ENCODE peak calls at places on chromosome 21, in ten cellular contexts. X is bronchial epithelial cell, P is cardiac muscle cell, V is uterus, L is nephron progenitor cell, Z is right lobe of liver, U is fibroblast of mammary gland, W is endothelial cell of umbilical vein, B is H9, G is K562. D is an unnamed sample.

GRCh38 chr21:15293251-15293650 is 228.5 kb upstream of the NRIP1 start:
- DNase-seq in X (peak; percentile 90), P (peak; percentile 36), V (no peak), L (no peak), Z (no peak), U (peak; percentile 87), W (peak; percentile 68), B (no peak), G (no peak), D (peak; percentile 27)

GRCh38 chr21:33367309-33367973 is 35.8 kb upstream of the IFNGR2 start:
- DNase-seq in X (peak; percentile 39), P (no peak), V (no peak), L (no peak), Z (no peak), U (peak; percentile 28), W (no peak), B (peak; percentile 76), G (no peak), D (no peak)

GRCh38 chr21:16533692-16534407 is 804.1 kb downstream of the USP25 start:
- DNase-seq in X (no peak), P (no peak), V (no peak), L (no peak), Z (no peak), U (peak; percentile 29), W (no peak), B (no peak), G (no peak), D (no peak)

GRCh38 chr21:46157396-46157986 is 2.1 kb upstream of the FTCD start:
- DNase-seq in X (no peak), P (no peak), V (no peak), L (no peak), Z (no peak), U (no peak), W (no peak), B (peak; percentile 12), G (no peak), D (no peak)

GRCh38 chr21:22791986-22792560 is 1793.9 kb downstream of the NCAM2 start:
- DNase-seq in X (peak; percentile 25), P (peak; percentile 70), V (no peak), L (peak; percentile 28), Z (no peak), U (peak; percentile 28), W (peak; percentile 77), B (no peak), G (peak; percentile 37), D (peak; percentile 2)

GRCh38 chr21:22889445-22889844 is 1891.2 kb downstream of the NCAM2 start:
- DNase-seq in X (peak; percentile 66), P (no peak), V (no peak), L (no peak), Z (no peak), U (no peak), W (no peak), B (no peak), G (no peak), D (no peak)

GRCh38 chr21:27462786-27463185 is 495.9 kb upstream of the ADAMTS5 start:
- DNase-seq in X (no peak), P (no peak), V (no peak), L (no peak), Z (no peak), U (no peak), W (no peak), B (no peak), G (no peak), D (no peak)

GRCh38 chr21:17045214-17045835 is 467.5 kb upstream of the CXADR start:
- DNase-seq in X (peak; percentile 33), P (peak; percentile 48), V (no peak), L (no peak), Z (no peak), U (peak; percentile 65), W (peak; percentile 37), B (no peak), G (no peak), D (no peak)

GRCh38 chr21:16945580-16945979 is 567.3 kb upstream of the CXADR start:
- DNase-seq in X (peak; percentile 11), P (no peak), V (no peak), L (no peak), Z (peak; percentile 52), U (peak; percentile 3), W (no peak), B (no peak), G (no peak), D (no peak)

GRCh38 chr21:17612023-17612564 is 607 bp downstream of the BTG3 start:
- DNase-seq in X (peak; percentile 59), P (peak; percentile 21), V (peak; percentile 47), L (no peak), Z (peak; percentile 50), U (peak; percentile 45), W (no peak), B (peak; percentile 31), G (no peak), D (peak; percentile 22)

GRCh38 chr21:20739421-20739820 is 258.8 kb upstream of the NCAM2 start:
- DNase-seq in X (no peak), P (no peak), V (no peak), L (no peak), Z (no peak), U (no peak), W (no peak), B (peak; percentile 43), G (peak; percentile 6), D (no peak)

GRCh38 chr21:34135330-34135729 is 62.0 kb downstream of the MRPS6 start:
- DNase-seq in X (no peak), P (no peak), V (no peak), L (no peak), Z (no peak), U (no peak), W (no peak), B (no peak), G (no peak), D (no peak)

GRCh38 chr21:33196956-33197374 is 32.8 kb upstream of the IFNAR2 start:
- DNase-seq in X (peak; percentile 58), P (peak; percentile 91), V (peak; percentile 51), L (peak; percentile 68), Z (peak; percentile 81), U (peak; percentile 67), W (peak; percentile 58), B (peak; percentile 81), G (peak; percentile 75), D (peak; percentile 58)

GRCh38 chr21:34642211-34643075 is 26.4 kb upstream of the CLIC6 start:
- DNase-seq in X (peak; percentile 49), P (no peak), V (no peak), L (no peak), Z (no peak), U (no peak), W (no peak), B (no peak), G (no peak), D (no peak)

DNA sequence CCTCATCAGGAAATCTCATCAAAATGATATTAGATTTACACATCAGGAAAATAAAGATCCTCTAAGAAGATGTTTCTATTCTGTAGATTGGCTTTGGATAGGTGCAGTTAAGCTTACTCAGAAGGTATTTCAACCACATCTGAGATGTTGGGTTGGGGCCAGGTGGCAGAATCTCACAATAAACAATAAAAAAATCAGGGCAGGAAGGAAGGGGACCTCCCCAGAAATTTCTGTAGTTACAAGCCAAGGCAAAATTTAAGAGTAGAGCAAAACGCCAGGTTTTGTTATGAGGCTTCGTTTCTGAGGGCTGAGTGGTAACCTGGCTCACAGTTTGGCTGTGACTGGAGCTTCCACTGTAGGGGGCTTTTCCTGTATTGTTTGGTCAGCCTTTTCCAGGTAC is 84.8 kb downstream of the HUNK start:
- DNase-seq in X (no peak), P (no peak), V (no peak), L (no peak), Z (no peak), U (no peak), W (no peak), B (no peak), G (no peak), D (no peak)
- TF ChIP-seq CTCF in X (no peak), P (no peak), V (no peak), L (no peak), Z (no peak), U (no peak), W (no peak), B (no peak), G (no peak), D (no peak)

GRCh38 chr21:42308914-42309752 is 6.1 kb downstream of the TFF3 start:
- DNase-seq in X (no peak), P (no peak), V (no peak), L (no peak), Z (no peak), U (no peak), W (no peak), B (no peak), G (no peak), D (no peak)
- TF ChIP-seq CTCF in X (peak; percentile 13), P (no peak), V (no peak), L (no peak), Z (no peak), U (no peak), W (no peak), B (no peak), G (no peak), D (no peak)

GRCh38 chr21:26117324-26117971 is 53.1 kb downstream of the APP start:
- DNase-seq in X (no peak), P (no peak), V (no peak), L (no peak), Z (no peak), U (no peak), W (no peak), B (no peak), G (no peak), D (no peak)
- TF ChIP-seq CTCF in X (no peak), P (no peak), V (no peak), L (no peak), Z (no peak), U (no peak), W (no peak), B (no peak), G (no peak), D (no peak)

GRCh38 chr21:44535963-44536362 is 4.0 kb downstream of the KRTAP10-1 start:
- DNase-seq in X (no peak), P (no peak), V (peak; percentile 7), L (no peak), Z (peak; percentile 18), U (no peak), W (no peak), B (peak; percentile 35), G (no peak), D (no peak)

GRCh38 chr21:44533121-44533890 is 6.7 kb downstream of the KRTAP10-1 start:
- DNase-seq in X (no peak), P (no peak), V (peak; percentile 11), L (no peak), Z (peak; percentile 44), U (no peak), W (no peak), B (no peak), G (no peak), D (no peak)

GRCh38 chr21:44533891-44534627 is 5.9 kb downstream of the KRTAP10-1 start:
- DNase-seq in X (no peak), P (no peak), V (no peak), L (no peak), Z (peak; percentile 32), U (no peak), W (no peak), B (peak; percentile 50), G (peak; percentile 78), D (no peak)

GRCh38 chr21:44532712-44533111 is 7.3 kb downstream of the KRTAP10-1 start:
- DNase-seq in X (no peak), P (no peak), V (no peak), L (no peak), Z (peak; percentile 20), U (no peak), W (no peak), B (peak; percentile 27), G (no peak), D (no peak)

DNA sequence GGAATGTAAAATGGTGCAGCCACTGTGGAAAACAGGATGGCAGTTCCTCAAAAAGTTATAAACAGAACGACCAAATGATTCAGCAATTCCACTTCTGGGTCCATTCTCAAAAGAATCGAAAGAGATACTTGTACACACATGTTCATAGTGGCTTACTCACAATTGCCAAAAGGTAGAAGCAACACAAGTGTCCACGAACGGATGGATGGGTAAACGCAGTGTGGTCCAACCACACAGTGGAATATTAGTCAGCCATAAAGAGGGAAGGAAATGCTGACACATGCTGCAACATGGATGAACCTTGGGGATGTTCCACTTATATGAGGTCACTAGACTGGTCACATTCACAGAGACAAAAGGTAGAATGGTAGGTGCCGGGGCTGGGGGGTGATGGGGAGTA is 5.3 kb downstream of the KRTAP10-1 start:
- DNase-seq in X (no peak), P (no peak), V (no peak), L (no peak), Z (peak; percentile 8), U (no peak), W (no peak), B (no peak), G (no peak), D (no peak)
- TF ChIP-seq CTCF in X (no peak), P (no peak), V (no peak), L (no peak), Z (no peak), U (no peak), W (no peak), B (no peak), G (no peak), D (no peak)